ENCODE peak calls at places on chromosomes 3 and 15, in five cellular contexts. One of them, this sample, is unnamed.

GRCh38 chr15:93196136-93196670 is 107.2 kb upstream of the RGMA start:
- DNase-seq in K562: no peak
- DNase-seq in HepG2: no peak
- DNase-seq in GM12878: no peak
- DNase-seq in H1: no peak
- DNase-seq in this sample: no peak

GRCh38 chr3:67561995-67562394 is 92.4 kb downstream of the SUCLG2 start:
- DNase-seq in K562: no peak
- DNase-seq in HepG2: peak
- DNase-seq in GM12878: no peak
- DNase-seq in H1: no peak
- DNase-seq in this sample: no peak

GRCh38 chr15:83248151-83248851 is 36.2 kb downstream of the BNC1 start:
- DNase-seq in K562: peak
- DNase-seq in HepG2: peak
- DNase-seq in GM12878: peak
- DNase-seq in H1: peak
- DNase-seq in this sample: peak

GRCh38 chr15:71761649-71762048 is 48.7 kb upstream of the NR2E3 start:
- DNase-seq in K562: no peak
- DNase-seq in HepG2: peak
- DNase-seq in GM12878: no peak
- DNase-seq in H1: no peak
- DNase-seq in this sample: peak

GRCh38 chr3:58250093-58250707 is 12.6 kb downstream of the ABHD6 start:
- DNase-seq in K562: no peak
- DNase-seq in HepG2: no peak
- DNase-seq in GM12878: no peak
- DNase-seq in H1: no peak
- DNase-seq in this sample: no peak

GRCh38 chr3:161217496-161217895 is 3.6 kb upstream of the NMD3 start:
- DNase-seq in K562: no peak
- DNase-seq in HepG2: peak
- DNase-seq in GM12878: no peak
- DNase-seq in H1: no peak
- DNase-seq in this sample: peak

GRCh38 chr3:127455541-127456450 is 134.7 kb downstream of the TPRA1 start:
- DNase-seq in K562: peak
- DNase-seq in HepG2: peak
- DNase-seq in GM12878: no peak
- DNase-seq in H1: peak
- DNase-seq in this sample: peak

GRCh38 chr3:143443851-143444331 is 324.3 kb downstream of the CHST2 start:
- DNase-seq in K562: peak
- DNase-seq in HepG2: no peak
- DNase-seq in GM12878: no peak
- DNase-seq in H1: no peak
- DNase-seq in this sample: peak

GRCh38 chr15:77075528-77075927 is 4.6 kb upstream of the TSPAN3 start:
- DNase-seq in K562: no peak
- DNase-seq in HepG2: peak
- DNase-seq in GM12878: no peak
- DNase-seq in H1: no peak
- DNase-seq in this sample: no peak

GRCh38 chr3:175489406-175489805 is 630.3 kb downstream of the NAALADL2 start:
- DNase-seq in K562: no peak
- DNase-seq in HepG2: no peak
- DNase-seq in GM12878: no peak
- DNase-seq in H1: no peak
- DNase-seq in this sample: no peak

GRCh38 chr3:175493296-175493695 is 634.2 kb downstream of the NAALADL2 start:
- DNase-seq in K562: no peak
- DNase-seq in HepG2: no peak
- DNase-seq in GM12878: no peak
- DNase-seq in H1: no peak
- DNase-seq in this sample: no peak

GRCh38 chr3:175495331-175495730 is 636.2 kb downstream of the NAALADL2 start:
- DNase-seq in K562: no peak
- DNase-seq in HepG2: no peak
- DNase-seq in GM12878: no peak
- DNase-seq in H1: no peak
- DNase-seq in this sample: no peak
- TF ChIP-seq HDAC2 in K562: no peak
- TF ChIP-seq HDAC2 in HepG2: no peak
- TF ChIP-seq HDAC2 in GM12878: no peak
- TF ChIP-seq HDAC2 in H1: no peak
- TF ChIP-seq HDAC2 in this sample: no peak

DNA sequence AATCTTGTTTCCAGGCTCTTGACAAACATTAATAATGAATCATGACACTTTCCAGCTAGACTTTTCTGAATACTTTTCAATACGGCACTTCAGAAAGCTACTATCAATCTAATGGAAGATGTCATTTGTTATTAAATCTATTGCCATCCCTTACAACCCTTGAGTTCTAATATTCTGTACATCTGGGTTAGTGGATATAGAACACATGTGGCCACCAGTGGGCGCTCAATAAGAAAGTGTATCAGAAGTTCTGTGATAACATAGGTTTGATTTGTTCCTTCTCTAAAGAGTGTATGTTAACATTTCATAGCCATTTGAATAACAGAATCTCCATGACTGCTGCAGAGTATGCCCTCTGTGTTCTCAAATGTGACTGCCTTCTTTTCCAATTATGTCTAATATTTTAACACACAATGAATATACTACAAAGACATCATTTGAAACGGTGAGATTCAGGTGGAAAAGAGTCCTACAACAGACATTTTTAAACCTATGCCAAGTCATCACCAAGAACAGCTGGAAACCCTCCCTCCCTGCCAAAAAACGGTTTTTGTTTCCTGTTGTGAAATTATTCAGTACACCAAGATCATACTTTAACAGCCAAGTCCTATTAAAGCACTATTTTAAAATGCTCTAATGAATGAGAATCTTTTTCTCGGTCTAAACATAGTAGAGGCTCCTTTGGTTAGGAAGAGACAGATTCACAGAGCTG is 22.2 kb downstream of the ALDH1A2 start:
- DNase-seq in K562: peak
- DNase-seq in HepG2: peak
- DNase-seq in GM12878: no peak
- DNase-seq in H1: no peak
- DNase-seq in this sample: peak
- TF ChIP-seq HDAC2 in K562: no peak
- TF ChIP-seq HDAC2 in HepG2: no peak
- TF ChIP-seq HDAC2 in GM12878: no peak
- TF ChIP-seq HDAC2 in H1: no peak
- TF ChIP-seq HDAC2 in this sample: no peak

GRCh38 chr3:197491923-197492664 is 63.7 kb downstream of the BDH1 start:
- DNase-seq in K562: no peak
- DNase-seq in HepG2: peak
- DNase-seq in GM12878: no peak
- DNase-seq in H1: no peak
- DNase-seq in this sample: no peak
- TF ChIP-seq HDAC2 in K562: no peak
- TF ChIP-seq HDAC2 in HepG2: no peak
- TF ChIP-seq HDAC2 in GM12878: no peak
- TF ChIP-seq HDAC2 in H1: no peak
- TF ChIP-seq HDAC2 in this sample: no peak

GRCh38 chr3:187044871-187045552 is 94.3 kb downstream of the RPL39L start:
- DNase-seq in K562: no peak
- DNase-seq in HepG2: no peak
- DNase-seq in GM12878: no peak
- DNase-seq in H1: no peak
- DNase-seq in this sample: no peak
- TF ChIP-seq HDAC2 in K562: no peak
- TF ChIP-seq HDAC2 in HepG2: no peak
- TF ChIP-seq HDAC2 in GM12878: no peak
- TF ChIP-seq HDAC2 in H1: no peak
- TF ChIP-seq HDAC2 in this sample: no peak

GRCh38 chr15:65525622-65526021 is 4.6 kb upstream of the HACD3 start:
- DNase-seq in K562: no peak
- DNase-seq in HepG2: no peak
- DNase-seq in GM12878: no peak
- DNase-seq in H1: no peak
- DNase-seq in this sample: no peak
- TF ChIP-seq HDAC2 in K562: no peak
- TF ChIP-seq HDAC2 in HepG2: no peak
- TF ChIP-seq HDAC2 in GM12878: no peak
- TF ChIP-seq HDAC2 in H1: no peak
- TF ChIP-seq HDAC2 in this sample: no peak

GRCh38 chr3:41202075-41202833 is 2.9 kb downstream of the CTNNB1 start:
- DNase-seq in K562: no peak
- DNase-seq in HepG2: peak
- DNase-seq in GM12878: no peak
- DNase-seq in H1: no peak
- DNase-seq in this sample: no peak

GRCh38 chr3:41204369-41204768 is 5.1 kb downstream of the CTNNB1 start:
- DNase-seq in K562: no peak
- DNase-seq in HepG2: no peak
- DNase-seq in GM12878: no peak
- DNase-seq in H1: no peak
- DNase-seq in this sample: no peak

GRCh38 chr3:41205591-41205990 is 6.3 kb downstream of the CTNNB1 start:
- DNase-seq in K562: no peak
- DNase-seq in HepG2: no peak
- DNase-seq in GM12878: no peak
- DNase-seq in H1: no peak
- DNase-seq in this sample: no peak

GRCh38 chr3:41200669-41201021 is 1.3 kb downstream of the CTNNB1 start:
- DNase-seq in K562: no peak
- DNase-seq in HepG2: peak
- DNase-seq in GM12878: no peak
- DNase-seq in H1: no peak
- DNase-seq in this sample: no peak

DNA sequence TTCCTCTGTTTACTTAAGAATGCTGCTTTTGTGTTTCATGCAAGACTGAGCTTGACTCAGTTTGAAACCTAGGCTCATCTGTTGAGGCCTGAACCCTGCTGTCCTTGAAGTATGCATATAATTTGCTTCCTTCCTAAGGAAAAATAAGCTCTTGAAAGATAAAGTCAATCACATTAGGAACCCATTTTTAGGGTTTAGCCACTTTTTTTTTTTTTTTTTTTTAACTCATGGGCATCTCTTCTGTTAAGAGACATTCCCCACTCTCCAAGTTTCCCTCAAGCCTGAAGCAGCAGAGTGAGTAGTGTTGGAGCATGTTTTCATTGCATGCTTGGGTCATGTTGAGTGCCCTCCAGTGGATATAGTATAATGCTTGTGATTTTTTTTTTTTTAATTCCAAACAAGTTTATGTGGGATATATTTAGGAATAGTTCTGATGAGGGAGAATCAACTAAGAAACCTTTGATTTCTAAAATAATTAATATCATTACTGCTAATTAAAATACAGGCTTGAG is 3.6 kb downstream of the CTNNB1 start:
- DNase-seq in K562: no peak
- DNase-seq in HepG2: peak
- DNase-seq in GM12878: no peak
- DNase-seq in H1: no peak
- DNase-seq in this sample: no peak
- TF ChIP-seq HDAC2 in K562: no peak
- TF ChIP-seq HDAC2 in HepG2: no peak
- TF ChIP-seq HDAC2 in GM12878: no peak
- TF ChIP-seq HDAC2 in H1: no peak
- TF ChIP-seq HDAC2 in this sample: no peak

GRCh38 chr3:43624619-43625305 is 3.0 kb upstream of the ANO10 start:
- DNase-seq in K562: no peak
- DNase-seq in HepG2: peak
- DNase-seq in GM12878: no peak
- DNase-seq in H1: no peak
- DNase-seq in this sample: no peak
- TF ChIP-seq HDAC2 in K562: no peak
- TF ChIP-seq HDAC2 in HepG2: no peak
- TF ChIP-seq HDAC2 in GM12878: no peak
- TF ChIP-seq HDAC2 in H1: no peak
- TF ChIP-seq HDAC2 in this sample: no peak

GRCh38 chr3:188270423-188270972 is 116.5 kb downstream of the LPP start:
- DNase-seq in K562: no peak
- DNase-seq in HepG2: peak
- DNase-seq in GM12878: no peak
- DNase-seq in H1: no peak
- DNase-seq in this sample: no peak
- TF ChIP-seq HDAC2 in K562: no peak
- TF ChIP-seq HDAC2 in HepG2: peak
- TF ChIP-seq HDAC2 in GM12878: no peak
- TF ChIP-seq HDAC2 in H1: no peak
- TF ChIP-seq HDAC2 in this sample: no peak

This sample was measured in A549.